ENCODE peak calls at places on chromosomes 13 and 19, in seven cellular contexts. Y is dermis microvascular lymphatic vessel endothelial cell; J is ovary; A is skeletal muscle cell; M is fibroblast of lung; P is CD4-positive, alpha-beta T cell; L is HT1080. X is an unnamed sample.

GRCh38 chr19:41939861-41940442 is 11.7 kb upstream of the ERFL start:
- DNase-seq in A (no peak), M (no peak), Y (no peak), L (peak; percentile 31), P (no peak), J (no peak), X (no peak)

GRCh38 chr13:30880151-30880551 is 25.9 kb upstream of the MEDAG start:
- DNase-seq in Y (no peak), L (no peak), P (no peak), A (no peak), M (peak; percentile 76), J (no peak), X (no peak)

GRCh38 chr13:67369895-67370660 is 139.9 kb upstream of the PCDH9 start:
- DNase-seq in M (peak; percentile 97), A (peak; percentile 95), P (no peak), J (no peak), Y (no peak), L (peak; percentile 69), X (no peak)

GRCh38 chr13:34044660-34045080 is 226.7 kb downstream of the RFC3 start:
- DNase-seq in L (peak; percentile 97), Y (peak; percentile 6), J (no peak), P (no peak), M (peak; percentile 78), A (peak; percentile 56), X (peak; percentile 99)

GRCh38 chr19:35022460-35022859 is 7.8 kb upstream of the SCN1B start:
- DNase-seq in M (no peak), P (no peak), A (no peak), Y (no peak), L (no peak), J (no peak), X (no peak)

GRCh38 chr13:20399515-20399914 is 126.1 kb downstream of the CRYL1 start:
- DNase-seq in L (no peak), M (no peak), P (no peak), Y (no peak), J (no peak), A (no peak), X (no peak)

GRCh38 chr19:21410166-21410565 is 13.2 kb downstream of the ZNF493 start:
- DNase-seq in J (no peak), P (no peak), M (no peak), Y (no peak), A (no peak), L (no peak), X (no peak)

GRCh38 chr13:63864171-63864902 is 2448.7 kb upstream of the PCDH20 start:
- DNase-seq in J (no peak), L (no peak), Y (no peak), P (no peak), A (peak; percentile 2), M (peak; percentile 68), X (peak; percentile 2)

GRCh38 chr19:23283925-23284324 is 33.7 kb upstream of the ZNF724 start:
- DNase-seq in A (no peak), L (peak; percentile 38), Y (peak; percentile 39), P (peak; percentile 47), J (no peak), M (peak; percentile 9), X (peak; percentile 43)

GRCh38 chr13:21124853-21125252 is 51.5 kb downstream of the SKA3 start:
- DNase-seq in A (peak; percentile 52), Y (peak; percentile 76), J (no peak), L (peak; percentile 72), M (peak; percentile 59), P (no peak), X (peak; percentile 70)

GRCh38 chr13:111632906-111633305 is 312.5 kb downstream of the TEX29 start:
- DNase-seq in J (no peak), Y (no peak), M (no peak), L (no peak), A (no peak), P (no peak), X (no peak)

GRCh38 chr19:45884682-45885555 is 1.0 kb downstream of the IRF2BP1 start:
- DNase-seq in J (peak; percentile 29), Y (no peak), P (no peak), M (no peak), L (no peak), A (no peak), X (no peak)

GRCh38 chr19:46618670-46619231 is 6.1 kb downstream of the PTGIR start:
- DNase-seq in L (no peak), J (no peak), A (no peak), M (peak; percentile 76), Y (no peak), P (no peak), X (no peak)

GRCh38 chr13:51451467-51452390 is 1.1 kb downstream of the INTS6 start:
- DNase-seq in L (peak; percentile 56), A (no peak), P (peak; percentile 59), J (peak; percentile 73), Y (peak; percentile 80), M (peak; percentile 74), X (peak; percentile 51)

GRCh38 chr19:34393629-34394028 is 10.6 kb upstream of the PDCD2L start:
- DNase-seq in P (no peak), A (peak; percentile 49), L (no peak), J (no peak), Y (no peak), M (no peak), X (no peak)

X was measured in M059J.